ENCODE peak calls at places on chromosomes 2 and 18, in ten cellular contexts. One of them, this sample, is unnamed.

GRCh38 chr2:236550701-236551465 is 18.7 kb upstream of the ACKR3 start:
- DNase-seq in transverse colon: no peak
- DNase-seq in cardiac fibroblast: no peak
- DNase-seq in erythroblast: no peak
- DNase-seq in heart right ventricle: no peak
- DNase-seq in stimulated activated CD4-positive, alpha-beta T cell treated with anti-CD3 and anti-CD28 coated beads, Interleukin-12 subunit alpha, Interleukin-12 subunit beta, amount 100 ng/mL, for 4 hours: no peak
- DNase-seq in NCI-H2227 treated with DMSO at 0.1 percent for 48 hours: no peak
- DNase-seq in HTR-8/SVneo: no peak
- DNase-seq in WTC11: no peak
- DNase-seq in Karpas-422: no peak
- DNase-seq in this sample: no peak

GRCh38 chr18:48990497-48991298 is 39.9 kb upstream of the SMAD7 start:
- DNase-seq in transverse colon: no peak
- DNase-seq in WTC11: no peak
- DNase-seq in stimulated activated CD4-positive, alpha-beta T cell treated with anti-CD3 and anti-CD28 coated beads, Interleukin-12 subunit alpha, Interleukin-12 subunit beta, amount 100 ng/mL, for 4 hours: no peak
- DNase-seq in cardiac fibroblast: peak; percentile 72
- DNase-seq in heart right ventricle: no peak
- DNase-seq in HTR-8/SVneo: no peak
- DNase-seq in Karpas-422: no peak
- DNase-seq in NCI-H2227 treated with DMSO at 0.1 percent for 48 hours: no peak
- DNase-seq in erythroblast: no peak
- DNase-seq in this sample: peak; percentile 90

GRCh38 chr2:38095996-38096861 is 20.3 kb upstream of the CYP1B1 start:
- DNase-seq in transverse colon: no peak
- DNase-seq in WTC11: no peak
- DNase-seq in heart right ventricle: peak; percentile 74
- DNase-seq in Karpas-422: no peak
- DNase-seq in cardiac fibroblast: peak; percentile 57
- DNase-seq in HTR-8/SVneo: no peak
- DNase-seq in erythroblast: no peak
- DNase-seq in NCI-H2227 treated with DMSO at 0.1 percent for 48 hours: no peak
- DNase-seq in stimulated activated CD4-positive, alpha-beta T cell treated with anti-CD3 and anti-CD28 coated beads, Interleukin-12 subunit alpha, Interleukin-12 subunit beta, amount 100 ng/mL, for 4 hours: no peak
- DNase-seq in this sample: peak; percentile 82

GRCh38 chr2:190318514-190318913 is 1.1 kb downstream of the HIBCH start:
- DNase-seq in stimulated activated CD4-positive, alpha-beta T cell treated with anti-CD3 and anti-CD28 coated beads, Interleukin-12 subunit alpha, Interleukin-12 subunit beta, amount 100 ng/mL, for 4 hours: no peak
- DNase-seq in HTR-8/SVneo: no peak
- DNase-seq in NCI-H2227 treated with DMSO at 0.1 percent for 48 hours: no peak
- DNase-seq in WTC11: no peak
- DNase-seq in transverse colon: no peak
- DNase-seq in cardiac fibroblast: no peak
- DNase-seq in erythroblast: no peak
- DNase-seq in Karpas-422: no peak
- DNase-seq in heart right ventricle: no peak
- DNase-seq in this sample: no peak

GRCh38 chr2:85604568-85605339 is 2.3 kb upstream of the TMEM150A start:
- DNase-seq in Karpas-422: no peak
- DNase-seq in NCI-H2227 treated with DMSO at 0.1 percent for 48 hours: no peak
- DNase-seq in cardiac fibroblast: peak; percentile 40
- DNase-seq in stimulated activated CD4-positive, alpha-beta T cell treated with anti-CD3 and anti-CD28 coated beads, Interleukin-12 subunit alpha, Interleukin-12 subunit beta, amount 100 ng/mL, for 4 hours: no peak
- DNase-seq in erythroblast: no peak
- DNase-seq in transverse colon: no peak
- DNase-seq in WTC11: no peak
- DNase-seq in HTR-8/SVneo: no peak
- DNase-seq in heart right ventricle: no peak
- DNase-seq in this sample: no peak

GRCh38 chr2:12428786-12429185 is 287.9 kb upstream of the TRIB2 start:
- DNase-seq in Karpas-422: no peak
- DNase-seq in transverse colon: no peak
- DNase-seq in HTR-8/SVneo: no peak
- DNase-seq in NCI-H2227 treated with DMSO at 0.1 percent for 48 hours: no peak
- DNase-seq in stimulated activated CD4-positive, alpha-beta T cell treated with anti-CD3 and anti-CD28 coated beads, Interleukin-12 subunit alpha, Interleukin-12 subunit beta, amount 100 ng/mL, for 4 hours: no peak
- DNase-seq in WTC11: no peak
- DNase-seq in erythroblast: no peak
- DNase-seq in cardiac fibroblast: no peak
- DNase-seq in heart right ventricle: no peak
- DNase-seq in this sample: peak; percentile 51

GRCh38 chr2:52611757-52612156 is 1155.8 kb upstream of the CHAC2 start:
- DNase-seq in heart right ventricle: no peak
- DNase-seq in stimulated activated CD4-positive, alpha-beta T cell treated with anti-CD3 and anti-CD28 coated beads, Interleukin-12 subunit alpha, Interleukin-12 subunit beta, amount 100 ng/mL, for 4 hours: no peak
- DNase-seq in Karpas-422: no peak
- DNase-seq in cardiac fibroblast: no peak
- DNase-seq in WTC11: no peak
- DNase-seq in NCI-H2227 treated with DMSO at 0.1 percent for 48 hours: no peak
- DNase-seq in transverse colon: no peak
- DNase-seq in erythroblast: no peak
- DNase-seq in HTR-8/SVneo: no peak
- DNase-seq in this sample: no peak

GRCh38 chr2:36322108-36322507 is 33.5 kb upstream of the CRIM1 start:
- DNase-seq in HTR-8/SVneo: peak; percentile 34
- DNase-seq in WTC11: no peak
- DNase-seq in heart right ventricle: no peak
- DNase-seq in erythroblast: no peak
- DNase-seq in Karpas-422: no peak
- DNase-seq in transverse colon: no peak
- DNase-seq in NCI-H2227 treated with DMSO at 0.1 percent for 48 hours: no peak
- DNase-seq in stimulated activated CD4-positive, alpha-beta T cell treated with anti-CD3 and anti-CD28 coated beads, Interleukin-12 subunit alpha, Interleukin-12 subunit beta, amount 100 ng/mL, for 4 hours: no peak
- DNase-seq in cardiac fibroblast: peak; percentile 71
- DNase-seq in this sample: peak; percentile 36

GRCh38 chr18:11004294-11004693 is 145.1 kb downstream of the PIEZO2 start:
- DNase-seq in heart right ventricle: no peak
- DNase-seq in stimulated activated CD4-positive, alpha-beta T cell treated with anti-CD3 and anti-CD28 coated beads, Interleukin-12 subunit alpha, Interleukin-12 subunit beta, amount 100 ng/mL, for 4 hours: no peak
- DNase-seq in WTC11: no peak
- DNase-seq in NCI-H2227 treated with DMSO at 0.1 percent for 48 hours: no peak
- DNase-seq in cardiac fibroblast: peak; percentile 55
- DNase-seq in erythroblast: no peak
- DNase-seq in HTR-8/SVneo: no peak
- DNase-seq in transverse colon: no peak
- DNase-seq in Karpas-422: no peak
- DNase-seq in this sample: peak; percentile 79

GRCh38 chr2:54478899-54479298 is 22.8 kb downstream of the SPTBN1 start:
- DNase-seq in stimulated activated CD4-positive, alpha-beta T cell treated with anti-CD3 and anti-CD28 coated beads, Interleukin-12 subunit alpha, Interleukin-12 subunit beta, amount 100 ng/mL, for 4 hours: no peak
- DNase-seq in erythroblast: no peak
- DNase-seq in NCI-H2227 treated with DMSO at 0.1 percent for 48 hours: no peak
- DNase-seq in HTR-8/SVneo: no peak
- DNase-seq in WTC11: no peak
- DNase-seq in cardiac fibroblast: no peak
- DNase-seq in Karpas-422: no peak
- DNase-seq in heart right ventricle: no peak
- DNase-seq in transverse colon: no peak
- DNase-seq in this sample: no peak